ENCODE peak calls at places on chromosomes 13 and 19, in five cellular contexts. I, A, U, E and B are unnamed samples.

GRCh38 chr13:28641600-28641926 is 17.4 kb upstream of the POMP start:
- DNase-seq in I (no peak), A (no peak), U (no peak), E (no peak), B (no peak)

GRCh38 chr13:95756072-95756471 is 79.1 kb downstream of the DNAJC3 start:
- DNase-seq in I (no peak), A (no peak), U (no peak), E (no peak), B (no peak)

GRCh38 chr13:100803091-100803490 is 128.5 kb upstream of the TMTC4 start:
- DNase-seq in I (no peak), A (no peak), U (peak), E (no peak), B (no peak)

GRCh38 chr19:19571387-19571786 is 33.3 kb downstream of the CILP2 start:
- DNase-seq in I (no peak), A (no peak), U (no peak), E (no peak), B (no peak)

GRCh38 chr19:1279782-1280341 is 4.5 kb downstream of the FAM174C start:
- DNase-seq in I (peak), A (peak), U (peak), E (no peak), B (peak)

GRCh38 chr13:51266642-51267041 is 44.4 kb downstream of the FAM124A start:
- DNase-seq in I (no peak), A (no peak), U (no peak), E (no peak), B (no peak)

GRCh38 chr19:15112385-15112784 is 5.2 kb downstream of the SYDE1 start:
- DNase-seq in I (no peak), A (peak), U (peak), E (no peak), B (no peak)

GRCh38 chr13:45863716-45864590 is 12.4 kb upstream of the SIAH3 start:
- DNase-seq in I (peak), A (no peak), U (peak), E (no peak), B (no peak)

GRCh38 chr19:58279042-58279924 is 528 bp downstream of the ZNF8 start:
- DNase-seq in I (peak), A (peak), U (peak), E (peak), B (peak)

GRCh38 chr13:66994097-66994496 is 236.0 kb downstream of the PCDH9 start:
- DNase-seq in I (peak), A (peak), U (peak), E (peak), B (peak)

GRCh38 chr13:33480561-33480960 is 195.0 kb upstream of the STARD13 start:
- DNase-seq in I (no peak), A (no peak), U (no peak), E (no peak), B (no peak)

GRCh38 chr13:105732946-105733529 is 802.4 kb downstream of the EFNB2 start:
- DNase-seq in I (peak), A (no peak), U (no peak), E (no peak), B (no peak)

GRCh38 chr19:37505958-37506386 is 767 bp upstream of the ZNF793 start:
- DNase-seq in I (no peak), A (no peak), U (no peak), E (no peak), B (no peak)

GRCh38 chr19:7550987-7551761 is 15.7 kb downstream of the PNPLA6 start:
- DNase-seq in I (peak), A (no peak), U (peak), E (no peak), B (peak)

GRCh38 chr19:48480476-48481190 is 11.5 kb downstream of the CYTH2 start:
- DNase-seq in I (peak), A (no peak), U (no peak), E (no peak), B (peak)

GRCh38 chr19:29247051-29247450 is 34.1 kb upstream of the UQCRFS1 start:
- DNase-seq in I (no peak), A (no peak), U (no peak), E (no peak), B (peak)

GRCh38 chr19:16078759-16079707 is 2.7 kb downstream of the TPM4 start:
- DNase-seq in I (peak), A (peak), U (peak), E (no peak), B (peak)

GRCh38 chr19:8539621-8540149 is 25.7 kb upstream of the ZNF414 start:
- DNase-seq in I (no peak), A (no peak), U (no peak), E (no peak), B (no peak)

GRCh38 chr19:42173695-42174094 is 41.4 kb upstream of the POU2F2 start:
- DNase-seq in I (no peak), A (no peak), U (no peak), E (no peak), B (no peak)

GRCh38 chr13:93226623-93227279 is at the start of gene GPC6:
- DNase-seq in I (peak), A (no peak), U (peak), E (no peak), B (peak)

GRCh38 chr19:17775245-17775927 is 19.6 kb upstream of the B3GNT3 start:
- DNase-seq in I (no peak), A (peak), U (peak), E (no peak), B (peak)

GRCh38 chr13:98842858-98843481 is 90.5 kb upstream of the SLC15A1 start:
- DNase-seq in I (peak), A (peak), U (peak), E (no peak), B (peak)